ENCODE peak calls at places on chromosomes 16 and 17, in four cellular contexts. Q is trophoblast cell, Y is cardiac muscle cell, N is heart left ventricle. U is an unnamed sample. For H3K4me1 and H3K27me3, the result is how much of the 10 kb centered on the place peaks cover.

GRCh38 chr16:263944-264343 is 11.8 kb downstream of the RGS11 start:
- DNase-seq in Q (no peak), Y (no peak), N (peak), U (no peak)

GRCh38 chr16:57194512-57194911 is 8.4 kb downstream of the RSPRY1 start:
- DNase-seq in Q (peak), Y (peak), N (no peak), U (peak)

GRCh38 chr16:73064996-73065349 is 17.0 kb upstream of the ZFHX3 start:
- DNase-seq in Q (no peak), Y (no peak), N (no peak), U (no peak)

GRCh38 chr16:69482410-69482951 is 58.1 kb downstream of the CYB5B start:
- DNase-seq in Q (no peak), Y (peak), N (peak), U (peak)

GRCh38 chr16:49649013-49649785 is 206.7 kb downstream of the ZNF423 start:
- DNase-seq in Q (no peak), Y (peak), N (no peak), U (no peak)

GRCh38 chr17:74678541-74678940 is 34.2 kb downstream of the CD300LF start:
- DNase-seq in Q (no peak), Y (no peak), N (no peak), U (no peak)

GRCh38 chr16:50680907-50681885 is at the start of gene SNX20:
- DNase-seq in Q (no peak), Y (no peak), N (no peak), U (no peak)

GRCh38 chr16:72873853-72874252 is 174.1 kb downstream of the ZFHX3 start:
- DNase-seq in Q (no peak), Y (no peak), N (no peak), U (no peak)

GRCh38 chr17:19939993-19940721 is 37.5 kb downstream of the AKAP10 start:
- DNase-seq in Q (no peak), Y (no peak), N (no peak), U (no peak)
- H3K4me1 ChIP-seq in Q (under half), Y (under half), N (under half), U (under half)

GRCh38 chr16:2497641-2498040 is 16.1 kb upstream of the ATP6V0C start:
- DNase-seq in Q (no peak), Y (no peak), N (peak), U (no peak)
- H3K27me3 ChIP-seq in Q (under half), Y (under half), N (under half), U (under half)

GRCh38 chr17:4788807-4789700 is at the start of gene GLTPD2:
- DNase-seq in Q (no peak), Y (peak), N (no peak), U (no peak)

GRCh38 chr17:4788159-4788806 is 481 bp upstream of the GLTPD2 start:
- DNase-seq in Q (no peak), Y (peak), N (no peak), U (no peak)

GRCh38 chr17:4786111-4786491 is at the start of gene VMO1:
- DNase-seq in Q (no peak), Y (peak), N (peak), U (peak)

GRCh38 chr17:4785311-4786110 is 653 bp downstream of the VMO1 start:
- DNase-seq in Q (no peak), Y (peak), N (no peak), U (peak)

GRCh38 chr17:4786516-4786915 is 352 bp upstream of the VMO1 start:
- DNase-seq in Q (no peak), Y (peak), N (no peak), U (no peak)
- H3K4me1 ChIP-seq in Q (under half), Y (under half), N (under half), U (under half)

GRCh38 chr16:3175157-3176153 is 12.5 kb upstream of the OR1F1 start:
- DNase-seq in Q (no peak), Y (peak), N (no peak), U (no peak)
- H3K27me3 ChIP-seq in Q (under half), Y (half or more), N (half or more), U (under half)

U was measured in SJCRH30.